ENCODE peak calls at places on chromosome 13, in six cellular contexts. M is H9, C is IMR-90, H is mesendoderm, L is neuronal stem cell, K is H1. G is an unnamed sample.

GRCh38 chr13:107574517-107575215 is 640.7 kb downstream of the LIG4 start:
- DNase-seq in M (no peak), L (no peak), K (no peak), C (peak), H (peak), G (no peak)

GRCh38 chr13:50787316-50788195 is 55.9 kb downstream of the DLEU7 start:
- DNase-seq in L (no peak), H (peak), K (no peak), M (no peak), C (no peak), G (no peak)

GRCh38 chr13:51823861-51824260 is 19.9 kb upstream of the DHRS12 start:
- DNase-seq in K (no peak), H (no peak), L (no peak), M (no peak), C (no peak), G (no peak)

GRCh38 chr13:49679244-49679643 is 12.0 kb downstream of the EBPL start:
- DNase-seq in C (peak), L (no peak), H (no peak), K (no peak), M (no peak), G (no peak)

GRCh38 chr13:42569576-42570344 is 4.2 kb upstream of the TNFSF11 start:
- DNase-seq in K (no peak), M (no peak), L (no peak), H (no peak), C (no peak), G (no peak)

GRCh38 chr13:103009061-103009840 is 57.0 kb downstream of the SLC10A2 start:
- DNase-seq in L (no peak), H (no peak), C (no peak), K (no peak), M (no peak), G (no peak)

GRCh38 chr13:27170221-27170520 is 1.4 kb downstream of the USP12 start:
- DNase-seq in H (no peak), K (no peak), C (peak), L (no peak), M (no peak), G (peak)

GRCh38 chr13:110244096-110244830 is 62.7 kb downstream of the COL4A1 start:
- DNase-seq in H (no peak), K (peak), L (no peak), M (no peak), C (peak), G (no peak)

GRCh38 chr13:79404985-79405384 is 1.1 kb downstream of the RBM26 start:
- DNase-seq in H (no peak), M (no peak), L (no peak), C (no peak), K (no peak), G (no peak)

GRCh38 chr13:51557875-51558604 is 26.2 kb upstream of the WDFY2 start:
- DNase-seq in C (peak), M (no peak), K (no peak), L (no peak), H (no peak), G (peak)

GRCh38 chr13:74036373-74036772 is 97.8 kb downstream of the KLF12 start:
- DNase-seq in L (no peak), M (peak), H (peak), K (no peak), C (no peak), G (no peak)

GRCh38 chr13:88176231-88176630 is 505.1 kb downstream of the SLITRK5 start:
- DNase-seq in M (no peak), H (no peak), K (no peak), L (no peak), C (no peak), G (no peak)

GRCh38 chr13:89571676-89572075 is 1775.8 kb upstream of the MIR17HG start:
- DNase-seq in C (no peak), L (no peak), M (no peak), K (no peak), H (peak), G (no peak)

GRCh38 chr13:48214519-48215121 is 18.4 kb upstream of the ITM2B start:
- DNase-seq in C (no peak), H (no peak), M (no peak), L (no peak), K (no peak), G (no peak)

GRCh38 chr13:75365724-75366173 is 116.2 kb downstream of the TBC1D4 start:
- DNase-seq in M (no peak), K (no peak), L (no peak), C (peak), H (peak), G (peak)

GRCh38 chr13:111184685-111185401 is 69.7 kb downstream of the ARHGEF7 start:
- DNase-seq in K (no peak), L (no peak), C (no peak), M (no peak), H (no peak), G (no peak)

GRCh38 chr13:100347941-100348340 is 240.6 kb downstream of the GGACT start:
- DNase-seq in C (no peak), L (no peak), H (no peak), M (no peak), K (no peak), G (no peak)

GRCh38 chr13:100234006-100234405 is 145.1 kb downstream of the PCCA start:
- DNase-seq in L (peak), C (no peak), K (no peak), H (no peak), M (no peak), G (no peak)

GRCh38 chr13:67632590-67632989 is 402.5 kb upstream of the PCDH9 start:
- DNase-seq in H (no peak), M (no peak), C (peak), K (no peak), L (no peak), G (peak)

GRCh38 chr13:113781571-113781970 is 22.5 kb downstream of the TMEM255B start:
- DNase-seq in M (no peak), C (no peak), L (no peak), H (no peak), K (no peak), G (no peak)

GRCh38 chr13:71017607-71018006 is 849.4 kb downstream of the DACH1 start:
- DNase-seq in L (no peak), C (no peak), K (no peak), M (no peak), H (peak), G (no peak)

GRCh38 chr13:71018544-71018943 is 848.5 kb downstream of the DACH1 start:
- DNase-seq in C (no peak), M (no peak), K (no peak), H (no peak), L (no peak), G (no peak)

GRCh38 chr13:71015021-71015420 is 852.0 kb downstream of the DACH1 start:
- DNase-seq in K (no peak), L (no peak), M (no peak), C (no peak), H (peak), G (no peak)

DNA sequence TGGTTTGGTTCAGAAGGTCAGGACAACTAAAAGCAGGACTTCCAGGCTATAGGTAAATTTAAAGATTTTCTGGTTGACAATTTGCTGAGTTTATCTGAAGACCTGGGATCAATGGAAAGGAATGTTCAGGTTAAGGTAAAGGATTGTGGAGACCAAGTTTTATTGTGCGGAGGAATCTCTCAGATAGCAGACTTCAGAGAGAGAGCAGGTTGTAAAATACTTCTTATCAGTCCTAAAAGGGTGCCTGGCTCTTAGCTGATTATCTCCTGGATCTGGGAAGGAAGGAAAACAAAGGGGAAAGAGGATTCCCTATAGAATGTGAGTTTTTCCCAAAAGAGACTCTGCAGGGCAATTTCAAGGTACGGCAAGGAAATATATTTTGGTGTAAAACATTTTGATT is 851.5 kb downstream of the DACH1 start:
- DNase-seq in H (peak), M (no peak), L (no peak), K (no peak), C (no peak), G (no peak)
- H2BK15ac ChIP-seq in H (no peak), M (no peak), L (no peak), K (no peak), C (no peak), G (no peak)

GRCh38 chr13:37168922-37169321 is 63.5 kb upstream of the CSNK1A1L start:
- DNase-seq in K (no peak), H (no peak), M (no peak), C (no peak), L (no peak), G (no peak)
- H2BK15ac ChIP-seq in K (no peak), H (no peak), M (no peak), C (no peak), L (no peak), G (no peak)

GRCh38 chr13:28953714-28954113 is 133.6 kb downstream of the MTUS2 start:
- DNase-seq in C (no peak), H (no peak), L (no peak), K (no peak), M (no peak), G (no peak)
- H2BK15ac ChIP-seq in C (no peak), H (no peak), L (no peak), K (no peak), M (no peak), G (no peak)

GRCh38 chr13:30240608-30241007 is 66.7 kb downstream of the KATNAL1 start:
- DNase-seq in L (no peak), M (no peak), K (no peak), C (no peak), H (no peak), G (no peak)

GRCh38 chr13:30235206-30235605 is 72.1 kb downstream of the KATNAL1 start:
- DNase-seq in C (no peak), L (no peak), H (no peak), M (no peak), K (no peak), G (no peak)

DNA sequence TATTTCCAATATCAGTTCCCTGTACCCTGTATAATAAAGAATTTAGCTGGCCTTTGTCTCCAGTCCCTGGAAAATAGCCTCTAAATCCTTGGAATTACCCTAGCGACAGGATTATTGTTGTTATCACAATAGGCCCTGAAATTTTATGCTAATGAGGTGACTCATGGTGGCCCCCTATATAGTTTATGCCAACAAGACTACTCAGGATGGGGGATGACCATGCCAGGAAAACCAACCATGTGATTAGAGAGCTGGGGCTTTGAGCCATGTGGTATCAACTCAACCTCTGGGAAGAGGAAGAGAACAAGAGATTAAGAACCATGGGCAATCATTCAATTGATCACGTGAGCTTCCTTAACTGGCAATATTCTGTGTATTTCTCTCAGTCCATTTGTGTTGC is 72.6 kb downstream of the KATNAL1 start:
- DNase-seq in C (no peak), L (no peak), M (no peak), K (no peak), H (no peak), G (peak)
- H2BK15ac ChIP-seq in C (no peak), L (no peak), M (no peak), K (no peak), H (no peak), G (no peak)

GRCh38 chr13:101382701-101383100 is 33.6 kb downstream of the NALCN start:
- DNase-seq in K (no peak), C (no peak), H (no peak), M (no peak), L (no peak), G (no peak)
- H2BK15ac ChIP-seq in K (no peak), C (no peak), H (no peak), M (no peak), L (no peak), G (no peak)